ENCODE peak calls at places on chromosomes 11 and 22, in six cellular contexts. X is mucosa of descending colon, H is sigmoid colon, E is IMR-90, Y is astrocyte, K is A549. Q is an unnamed sample. For H3K4me1, the result is how much of the 10 kb centered on the place peaks cover.

GRCh38 chr11:100240051-100240450 is 447.0 kb upstream of the ARHGAP42 start:
- DNase-seq in X (no peak), H (no peak), E (no peak), Y (no peak), K (no peak), Q (no peak)

GRCh38 chr22:28429711-28430110 is 249.9 kb downstream of the TTC28 start:
- DNase-seq in X (no peak), H (no peak), E (no peak), Y (peak), K (no peak), Q (no peak)

GRCh38 chr11:32279672-32280071 is 155.7 kb downstream of the WT1 start:
- DNase-seq in X (no peak), H (no peak), E (no peak), Y (no peak), K (no peak), Q (no peak)

GRCh38 chr11:73265853-73266643 is 6.1 kb upstream of the P2RY6 start:
- DNase-seq in X (no peak), H (peak), E (no peak), Y (no peak), K (no peak), Q (no peak)

GRCh38 chr11:72008728-72009127 is 10.0 kb downstream of the IL18BP start:
- DNase-seq in X (no peak), H (no peak), E (no peak), Y (no peak), K (no peak), Q (no peak)

GRCh38 chr11:17489729-17490128 is 13.1 kb upstream of the ABCC8 start:
- DNase-seq in X (no peak), H (no peak), E (no peak), Y (no peak), K (no peak), Q (no peak)

GRCh38 chr11:92875473-92875872 is 94.0 kb upstream of the MTNR1B start:
- DNase-seq in X (no peak), H (no peak), E (no peak), Y (no peak), K (no peak), Q (no peak)

GRCh38 chr11:115145316-115145715 is 358.9 kb downstream of the CADM1 start:
- DNase-seq in X (no peak), H (no peak), E (no peak), Y (no peak), K (no peak), Q (no peak)

GRCh38 chr11:78474451-78474850 is 56.8 kb upstream of the GAB2 start:
- DNase-seq in X (no peak), H (no peak), E (no peak), Y (no peak), K (no peak), Q (peak)

GRCh38 chr11:77789731-77790476 is 30.6 kb downstream of the RSF1 start:
- DNase-seq in X (no peak), H (no peak), E (no peak), Y (no peak), K (no peak), Q (no peak)

GRCh38 chr11:31325162-31325561 is 44.4 kb downstream of the DCDC1 start:
- DNase-seq in X (no peak), H (no peak), E (peak), Y (peak), K (no peak), Q (peak)

GRCh38 chr22:46072030-46072881 is 78.1 kb upstream of the PPARA start:
- DNase-seq in X (peak), H (peak), E (peak), Y (no peak), K (no peak), Q (peak)

GRCh38 chr11:114040706-114041211 is 18.8 kb upstream of the ZBTB16 start:
- DNase-seq in X (peak), H (peak), E (peak), Y (no peak), K (no peak), Q (peak)

GRCh38 chr11:33514079-33514690 is 186.4 kb downstream of the C11orf91 start:
- DNase-seq in X (no peak), H (no peak), E (no peak), Y (no peak), K (no peak), Q (no peak)

GRCh38 chr11:1231396-1232327 is 8.8 kb downstream of the MUC5B start:
- DNase-seq in X (peak), H (peak), E (no peak), Y (no peak), K (no peak), Q (no peak)

GRCh38 chr22:38049812-38050619 is 7.2 kb upstream of the PICK1 start:
- DNase-seq in X (no peak), H (no peak), E (no peak), Y (no peak), K (no peak), Q (no peak)

GRCh38 chr22:18987765-18988164 is 51.7 kb upstream of the PRODH start:
- DNase-seq in X (no peak), H (no peak), E (no peak), Y (no peak), K (peak), Q (no peak)

GRCh38 chr11:67534070-67534679 is 10.9 kb upstream of the CABP2 start:
- DNase-seq in X (no peak), H (no peak), E (no peak), Y (no peak), K (no peak), Q (peak)

GRCh38 chr11:111977141-111978027 is 40.2 kb downstream of the DIXDC1 start:
- DNase-seq in X (peak), H (peak), E (no peak), Y (peak), K (no peak), Q (peak)

GRCh38 chr22:23903328-23903971 is 9.3 kb downstream of the MIF start:
- DNase-seq in X (no peak), H (no peak), E (peak), Y (peak), K (no peak), Q (no peak)

GRCh38 chr11:69892237-69892985 is 73.2 kb upstream of the FGF3 start:
- DNase-seq in X (peak), H (no peak), E (no peak), Y (no peak), K (no peak), Q (no peak)

GRCh38 chr11:19867064-19867463 is 154.4 kb downstream of the NAV2 start:
- DNase-seq in X (no peak), H (no peak), E (no peak), Y (no peak), K (no peak), Q (no peak)

GRCh38 chr11:65215441-65216076 is 33.8 kb downstream of the CAPN1 start:
- DNase-seq in X (no peak), H (no peak), E (no peak), Y (no peak), K (no peak), Q (no peak)

GRCh38 chr11:103683581-103683980 is 352.9 kb upstream of the DDI1 start:
- DNase-seq in X (no peak), H (no peak), E (peak), Y (peak), K (no peak), Q (peak)

GRCh38 chr11:61610905-61611304 is 30.0 kb upstream of the SYT7 start:
- DNase-seq in X (no peak), H (no peak), E (no peak), Y (no peak), K (no peak), Q (no peak)

GRCh38 chr22:50447576-50448551 is 27.0 kb downstream of the SBF1 start:
- DNase-seq in X (peak), H (no peak), E (no peak), Y (no peak), K (no peak), Q (no peak)

GRCh38 chr11:71094296-71095077 is 157.9 kb downstream of the SHANK2 start:
- DNase-seq in X (peak), H (no peak), E (no peak), Y (no peak), K (no peak), Q (no peak)

GRCh38 chr11:74417379-74417804 is 19.2 kb upstream of the PGM2L1 start:
- DNase-seq in X (no peak), H (no peak), E (peak), Y (peak), K (no peak), Q (peak)

GRCh38 chr11:46248270-46249102 is 29.0 kb upstream of the CREB3L1 start:
- DNase-seq in X (no peak), H (no peak), E (peak), Y (peak), K (peak), Q (peak)

GRCh38 chr22:24938741-24939341 is 7.7 kb downstream of the LHFPL7 start:
- DNase-seq in X (no peak), H (no peak), E (peak), Y (no peak), K (peak), Q (peak)

GRCh38 chr11:77510095-77510494 is 36.2 kb upstream of the PAK1 start:
- DNase-seq in X (no peak), H (no peak), E (no peak), Y (no peak), K (no peak), Q (peak)

GRCh38 chr11:47220401-47220821 is 5.6 kb downstream of the DDB2 start:
- DNase-seq in X (no peak), H (no peak), E (peak), Y (peak), K (no peak), Q (peak)

GRCh38 chr11:115422013-115422697 is 82.1 kb downstream of the CADM1 start:
- DNase-seq in X (no peak), H (no peak), E (no peak), Y (no peak), K (no peak), Q (no peak)

GRCh38 chr22:36860821-36861659 is at the start of gene NCF4:
- DNase-seq in X (peak), H (peak), E (no peak), Y (no peak), K (no peak), Q (no peak)
- H3K4me3 ChIP-seq in X (no peak), H (no peak), E (no peak), Y (no peak), K (no peak), Q (no peak)

DNA sequence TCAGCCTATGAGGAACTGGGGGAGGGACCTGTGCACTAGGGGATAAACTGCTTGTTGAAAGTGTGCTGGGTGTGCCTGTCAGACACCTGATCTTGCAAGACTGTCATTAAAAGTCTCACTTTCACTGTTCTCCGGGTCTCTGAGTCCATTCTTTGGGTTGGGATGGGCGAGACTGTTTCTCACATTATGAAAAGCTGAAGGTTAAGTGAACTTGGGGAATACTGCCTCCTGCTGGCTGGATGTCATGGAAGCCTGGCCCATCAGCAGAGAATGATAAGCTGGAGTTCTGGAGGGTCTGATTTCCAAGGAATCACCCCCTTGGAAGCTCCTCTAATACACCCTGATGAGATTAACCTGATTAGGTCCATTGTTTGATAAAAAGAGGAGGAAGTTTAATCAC is 9.0 kb upstream of the VPREB1 start:
- DNase-seq in X (no peak), H (no peak), E (no peak), Y (no peak), K (no peak), Q (peak)
- H3K4me1 ChIP-seq in X (under half), H (under half), E (under half), Y (under half), K (under half), Q (under half)

GRCh38 chr11:15006139-15006759 is 34.1 kb upstream of the CALCA start:
- DNase-seq in X (no peak), H (no peak), E (peak), Y (peak), K (no peak), Q (peak)
- H3K4me3 ChIP-seq in X (no peak), H (no peak), E (no peak), Y (no peak), K (no peak), Q (no peak)

GRCh38 chr11:35583126-35583525 is 35.1 kb upstream of the FJX1 start:
- DNase-seq in X (no peak), H (no peak), E (peak), Y (peak), K (no peak), Q (peak)
- H3K4me1 ChIP-seq in X (under half), H (under half), E (under half), Y (under half), K (under half), Q (under half)

GRCh38 chr22:44578115-44578457 is 80.1 kb upstream of the RTL6 start:
- DNase-seq in X (peak), H (peak), E (no peak), Y (no peak), K (no peak), Q (no peak)

GRCh38 chr22:44575344-44576268 is 77.6 kb upstream of the RTL6 start:
- DNase-seq in X (peak), H (peak), E (no peak), Y (no peak), K (no peak), Q (no peak)

GRCh38 chr22:44576311-44577260 is 78.6 kb upstream of the RTL6 start:
- DNase-seq in X (peak), H (peak), E (no peak), Y (no peak), K (no peak), Q (no peak)

GRCh38 chr22:44578516-44579230 is 80.6 kb upstream of the RTL6 start:
- DNase-seq in X (no peak), H (peak), E (no peak), Y (no peak), K (no peak), Q (no peak)

DNA sequence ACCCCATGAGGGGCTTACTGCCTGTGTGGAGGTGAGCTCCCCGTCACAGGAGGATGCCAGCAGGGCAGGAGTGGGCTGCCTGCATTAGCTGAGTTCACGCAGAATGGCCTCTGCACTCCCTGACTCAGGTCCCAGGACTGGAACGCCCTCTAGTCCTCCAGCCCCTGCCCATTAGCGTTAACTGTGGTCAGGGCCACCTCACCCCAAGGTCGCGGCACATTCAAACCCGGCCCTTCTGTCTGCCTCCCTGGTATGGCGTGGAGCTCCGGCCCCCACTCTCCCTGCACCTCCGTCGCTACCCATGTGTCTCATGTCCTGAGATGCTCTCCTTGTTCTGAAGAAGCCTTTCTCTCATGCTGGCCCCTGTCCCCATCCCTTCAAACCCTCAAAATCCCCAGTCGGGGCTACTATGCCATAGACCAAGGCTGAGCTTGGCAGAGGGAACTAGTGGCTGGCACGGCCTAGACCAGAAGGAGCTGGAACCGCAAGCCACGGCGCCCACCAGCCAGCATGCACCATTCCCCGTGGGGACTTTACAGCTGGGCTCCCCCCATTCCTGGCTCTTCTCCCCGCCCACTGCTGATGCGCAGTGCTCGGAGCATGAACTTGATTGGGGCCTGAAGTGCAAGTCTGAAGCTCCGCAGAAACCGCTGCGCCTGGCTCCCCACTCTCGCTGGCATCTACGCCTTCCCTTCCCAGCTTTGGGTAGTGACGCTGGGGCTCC is 79.5 kb upstream of the RTL6 start:
- DNase-seq in X (peak), H (peak), E (no peak), Y (no peak), K (no peak), Q (no peak)
- H3K4me3 ChIP-seq in X (no peak), H (no peak), E (no peak), Y (no peak), K (no peak), Q (no peak)

GRCh38 chr22:20463324-20464095 is 25.9 kb upstream of the SCARF2 start:
- DNase-seq in X (peak), H (no peak), E (no peak), Y (no peak), K (no peak), Q (no peak)
- H3K4me1 ChIP-seq in X (under half), H (under half), E (under half), Y (under half), K (under half), Q (under half)